ENCODE peak calls at places on chromosomes 11 and 22, in six cellular contexts. O is suprapubic skin; Q is stimulated activated CD4-positive, alpha-beta T cell treated with anti-CD3 and anti-CD28 coated beads, Interleukin-12 subunit alpha, Interleukin-12 subunit beta, amount 100 ng/mL, for 24 hours; D is activated naive CD4-positive, alpha-beta T cell treated with anti-CD3 and anti-CD28 coated beads, Interleukin-2, amount 50 U/mL, for 16 hours; M is Karpas-422; G is gastrocnemius medialis. E is an unnamed sample.
A peak's percentile ranks its signal among the peaks of the same experiment; 100 is the strongest.

GRCh38 chr11:130454495-130455262 is 6.2 kb downstream of the ADAMTS15 start:
- DNase-seq in O (no peak), Q (no peak), D (no peak), M (no peak), G (no peak), E (no peak)

GRCh38 chr11:80587906-80588305 is 1147.1 kb upstream of the TENM4 start:
- DNase-seq in O (no peak), Q (no peak), D (no peak), M (no peak), G (no peak), E (no peak)

GRCh38 chr11:64742940-64743590 is 877 bp downstream of the RASGRP2 start:
- DNase-seq in O (peak; percentile 92), Q (peak; percentile 55), D (peak; percentile 77), M (peak; percentile 80), G (peak; percentile 84), E (peak; percentile 70)

GRCh38 chr11:85029964-85030363 is 597.2 kb downstream of the DLG2 start:
- DNase-seq in O (no peak), Q (no peak), D (no peak), M (no peak), G (no peak), E (no peak)

GRCh38 chr11:44484211-44484610 is 81.3 kb upstream of the CD82 start:
- DNase-seq in O (no peak), Q (no peak), D (no peak), M (peak; percentile 55), G (no peak), E (peak; percentile 1)

GRCh38 chr11:117621226-117621625 is 175.8 kb downstream of the DSCAML1 start:
- DNase-seq in O (no peak), Q (no peak), D (no peak), M (peak; percentile 64), G (no peak), E (peak; percentile 3)

GRCh38 chr11:1005913-1006312 is 30.6 kb downstream of the MUC6 start:
- DNase-seq in O (no peak), Q (no peak), D (no peak), M (no peak), G (peak; percentile 37), E (no peak)

GRCh38 chr11:19936461-19936860 is 223.8 kb downstream of the DBX1 start:
- DNase-seq in O (no peak), Q (no peak), D (no peak), M (no peak), G (no peak), E (no peak)

GRCh38 chr11:68974421-68975194 is 6.2 kb downstream of the MRGPRD start:
- DNase-seq in O (peak; percentile 40), Q (no peak), D (no peak), M (peak; percentile 80), G (no peak), E (peak; percentile 57)

GRCh38 chr11:36069576-36070214 is 125.8 kb downstream of the LDLRAD3 start:
- DNase-seq in O (no peak), Q (no peak), D (no peak), M (peak; percentile 82), G (no peak), E (no peak)

GRCh38 chr11:16924826-16925494 is 89.3 kb downstream of the PLEKHA7 start:
- DNase-seq in O (no peak), Q (no peak), D (no peak), M (no peak), G (peak; percentile 26), E (no peak)

GRCh38 chr22:50176850-50177536 is 6.5 kb downstream of the PANX2 start:
- DNase-seq in O (no peak), Q (no peak), D (no peak), M (no peak), G (no peak), E (no peak)

GRCh38 chr11:120589376-120589775 is 77.8 kb downstream of the GRIK4 start:
- DNase-seq in O (no peak), Q (no peak), D (no peak), M (no peak), G (no peak), E (no peak)

GRCh38 chr11:112523917-112524316 is 263.3 kb upstream of the PLET1 start:
- DNase-seq in O (no peak), Q (no peak), D (no peak), M (no peak), G (no peak), E (no peak)

GRCh38 chr11:72015511-72016061 is 16.9 kb downstream of the IL18BP start:
- DNase-seq in O (no peak), Q (no peak), D (no peak), M (peak; percentile 80), G (no peak), E (peak; percentile 32)

GRCh38 chr11:34624069-34624468 is 3.2 kb downstream of the EHF start:
- DNase-seq in O (peak; percentile 81), Q (no peak), D (no peak), M (no peak), G (no peak), E (no peak)

GRCh38 chr11:114478768-114479167 is 39.5 kb downstream of the REXO2 start:
- DNase-seq in O (no peak), Q (no peak), D (no peak), M (no peak), G (no peak), E (no peak)

E was measured in OCI-LY7.